ENCODE peak calls at places on chromosomes 1 and 21, in ten cellular contexts. One of them, this sample, is unnamed.

GRCh38 chr1:200438911-200439310 is 29.1 kb upstream of the ZNF281 start:
- DNase-seq in effector CD4-positive, alpha-beta T cell: no peak
- DNase-seq in germinal center: no peak
- DNase-seq in type B pancreatic cell: no peak
- DNase-seq in T-helper 9 cell: no peak
- DNase-seq in fibroblast of villous mesenchyme: peak; percentile 61
- DNase-seq in NCI-H1694: no peak
- DNase-seq in occipital lobe: no peak
- DNase-seq in NCI-H748 treated with DMSO at 0.1 percent for 48 hours: no peak
- DNase-seq in substantia nigra: no peak
- DNase-seq in this sample: peak; percentile 23

GRCh38 chr1:53572061-53572801 is 113.0 kb downstream of the DMRTB1 start:
- DNase-seq in germinal center: no peak
- DNase-seq in occipital lobe: peak; percentile 24
- DNase-seq in NCI-H748 treated with DMSO at 0.1 percent for 48 hours: no peak
- DNase-seq in T-helper 9 cell: no peak
- DNase-seq in type B pancreatic cell: peak; percentile 78
- DNase-seq in fibroblast of villous mesenchyme: peak; percentile 50
- DNase-seq in substantia nigra: peak; percentile 8
- DNase-seq in effector CD4-positive, alpha-beta T cell: no peak
- DNase-seq in NCI-H1694: peak; percentile 95
- DNase-seq in this sample: peak; percentile 21

GRCh38 chr1:26391450-26391849 is 18.9 kb upstream of the ZNF683 start:
- DNase-seq in fibroblast of villous mesenchyme: peak; percentile 56
- DNase-seq in type B pancreatic cell: no peak
- DNase-seq in NCI-H748 treated with DMSO at 0.1 percent for 48 hours: no peak
- DNase-seq in T-helper 9 cell: peak; percentile 21
- DNase-seq in occipital lobe: no peak
- DNase-seq in NCI-H1694: no peak
- DNase-seq in effector CD4-positive, alpha-beta T cell: peak; percentile 17
- DNase-seq in substantia nigra: no peak
- DNase-seq in germinal center: no peak
- DNase-seq in this sample: peak; percentile 76

GRCh38 chr1:119779869-119780356 is 11.2 kb upstream of the HMGCS2 start:
- DNase-seq in NCI-H748 treated with DMSO at 0.1 percent for 48 hours: peak; percentile 23
- DNase-seq in NCI-H1694: no peak
- DNase-seq in T-helper 9 cell: no peak
- DNase-seq in occipital lobe: no peak
- DNase-seq in fibroblast of villous mesenchyme: peak; percentile 97
- DNase-seq in type B pancreatic cell: no peak
- DNase-seq in germinal center: no peak
- DNase-seq in effector CD4-positive, alpha-beta T cell: no peak
- DNase-seq in substantia nigra: no peak
- DNase-seq in this sample: peak; percentile 58

GRCh38 chr21:29080454-29080930 is 7.0 kb upstream of the CCT8 start:
- DNase-seq in substantia nigra: no peak
- DNase-seq in effector CD4-positive, alpha-beta T cell: no peak
- DNase-seq in type B pancreatic cell: no peak
- DNase-seq in T-helper 9 cell: no peak
- DNase-seq in NCI-H1694: no peak
- DNase-seq in occipital lobe: no peak
- DNase-seq in germinal center: no peak
- DNase-seq in NCI-H748 treated with DMSO at 0.1 percent for 48 hours: no peak
- DNase-seq in fibroblast of villous mesenchyme: no peak
- DNase-seq in this sample: no peak

GRCh38 chr1:29875557-29876028 is 639.3 kb downstream of the PTPRU start:
- DNase-seq in NCI-H748 treated with DMSO at 0.1 percent for 48 hours: peak; percentile 12
- DNase-seq in substantia nigra: no peak
- DNase-seq in effector CD4-positive, alpha-beta T cell: no peak
- DNase-seq in type B pancreatic cell: no peak
- DNase-seq in NCI-H1694: peak; percentile 23
- DNase-seq in germinal center: no peak
- DNase-seq in occipital lobe: no peak
- DNase-seq in fibroblast of villous mesenchyme: no peak
- DNase-seq in T-helper 9 cell: no peak
- DNase-seq in this sample: peak; percentile 11

GRCh38 chr1:15353839-15354579 is 55.7 kb upstream of the EFHD2 start:
- DNase-seq in NCI-H1694: no peak
- DNase-seq in germinal center: no peak
- DNase-seq in effector CD4-positive, alpha-beta T cell: no peak
- DNase-seq in substantia nigra: no peak
- DNase-seq in fibroblast of villous mesenchyme: no peak
- DNase-seq in T-helper 9 cell: no peak
- DNase-seq in NCI-H748 treated with DMSO at 0.1 percent for 48 hours: no peak
- DNase-seq in occipital lobe: no peak
- DNase-seq in type B pancreatic cell: no peak
- DNase-seq in this sample: no peak

GRCh38 chr1:230509281-230509977 is 83.3 kb upstream of the PGBD5 start:
- DNase-seq in NCI-H1694: no peak
- DNase-seq in type B pancreatic cell: no peak
- DNase-seq in occipital lobe: no peak
- DNase-seq in T-helper 9 cell: no peak
- DNase-seq in effector CD4-positive, alpha-beta T cell: no peak
- DNase-seq in substantia nigra: no peak
- DNase-seq in germinal center: peak; percentile 32
- DNase-seq in fibroblast of villous mesenchyme: peak; percentile 93
- DNase-seq in NCI-H748 treated with DMSO at 0.1 percent for 48 hours: no peak
- DNase-seq in this sample: peak; percentile 51

GRCh38 chr1:1182491-1183220 is 9.0 kb downstream of the TTLL10 start:
- DNase-seq in NCI-H748 treated with DMSO at 0.1 percent for 48 hours: no peak
- DNase-seq in occipital lobe: no peak
- DNase-seq in NCI-H1694: no peak
- DNase-seq in germinal center: no peak
- DNase-seq in T-helper 9 cell: no peak
- DNase-seq in substantia nigra: no peak
- DNase-seq in type B pancreatic cell: no peak
- DNase-seq in effector CD4-positive, alpha-beta T cell: no peak
- DNase-seq in fibroblast of villous mesenchyme: no peak
- DNase-seq in this sample: no peak

GRCh38 chr1:98429851-98430496 is 231.5 kb upstream of the SNX7 start:
- DNase-seq in germinal center: no peak
- DNase-seq in T-helper 9 cell: no peak
- DNase-seq in substantia nigra: no peak
- DNase-seq in NCI-H748 treated with DMSO at 0.1 percent for 48 hours: peak; percentile 85
- DNase-seq in fibroblast of villous mesenchyme: no peak
- DNase-seq in occipital lobe: no peak
- DNase-seq in NCI-H1694: peak; percentile 17
- DNase-seq in effector CD4-positive, alpha-beta T cell: no peak
- DNase-seq in type B pancreatic cell: no peak
- DNase-seq in this sample: no peak

GRCh38 chr1:212518188-212518951 is 85.7 kb downstream of the NENF start:
- DNase-seq in fibroblast of villous mesenchyme: peak; percentile 43
- DNase-seq in NCI-H1694: no peak
- DNase-seq in type B pancreatic cell: no peak
- DNase-seq in T-helper 9 cell: no peak
- DNase-seq in occipital lobe: no peak
- DNase-seq in substantia nigra: no peak
- DNase-seq in germinal center: no peak
- DNase-seq in effector CD4-positive, alpha-beta T cell: no peak
- DNase-seq in NCI-H748 treated with DMSO at 0.1 percent for 48 hours: no peak
- DNase-seq in this sample: peak; percentile 87

GRCh38 chr1:1926886-1927660 is 8.0 kb upstream of the TMEM52 start:
- DNase-seq in T-helper 9 cell: no peak
- DNase-seq in substantia nigra: no peak
- DNase-seq in germinal center: no peak
- DNase-seq in occipital lobe: no peak
- DNase-seq in fibroblast of villous mesenchyme: no peak
- DNase-seq in effector CD4-positive, alpha-beta T cell: no peak
- DNase-seq in NCI-H748 treated with DMSO at 0.1 percent for 48 hours: no peak
- DNase-seq in NCI-H1694: no peak
- DNase-seq in type B pancreatic cell: peak; percentile 67
- DNase-seq in this sample: no peak

GRCh38 chr1:228929476-228930027 is 194.3 kb downstream of the RHOU start:
- DNase-seq in germinal center: no peak
- DNase-seq in NCI-H748 treated with DMSO at 0.1 percent for 48 hours: no peak
- DNase-seq in fibroblast of villous mesenchyme: no peak
- DNase-seq in type B pancreatic cell: no peak
- DNase-seq in occipital lobe: no peak
- DNase-seq in substantia nigra: no peak
- DNase-seq in effector CD4-positive, alpha-beta T cell: no peak
- DNase-seq in NCI-H1694: no peak
- DNase-seq in T-helper 9 cell: no peak
- DNase-seq in this sample: no peak

GRCh38 chr1:234997201-234998173 is 131.2 kb downstream of the TOMM20 start:
- DNase-seq in effector CD4-positive, alpha-beta T cell: no peak
- DNase-seq in occipital lobe: peak; percentile 96
- DNase-seq in NCI-H748 treated with DMSO at 0.1 percent for 48 hours: no peak
- DNase-seq in type B pancreatic cell: no peak
- DNase-seq in T-helper 9 cell: no peak
- DNase-seq in germinal center: no peak
- DNase-seq in fibroblast of villous mesenchyme: peak; percentile 99
- DNase-seq in NCI-H1694: no peak
- DNase-seq in substantia nigra: peak; percentile 95
- DNase-seq in this sample: peak; percentile 100

GRCh38 chr1:174174461-174175329 is 15.4 kb downstream of the RABGAP1L start:
- DNase-seq in germinal center: no peak
- DNase-seq in NCI-H1694: no peak
- DNase-seq in occipital lobe: no peak
- DNase-seq in fibroblast of villous mesenchyme: no peak
- DNase-seq in effector CD4-positive, alpha-beta T cell: no peak
- DNase-seq in substantia nigra: no peak
- DNase-seq in type B pancreatic cell: no peak
- DNase-seq in T-helper 9 cell: no peak
- DNase-seq in NCI-H748 treated with DMSO at 0.1 percent for 48 hours: no peak
- DNase-seq in this sample: no peak

GRCh38 chr1:210321131-210321530 is 7.6 kb upstream of the HHAT start:
- DNase-seq in germinal center: no peak
- DNase-seq in effector CD4-positive, alpha-beta T cell: no peak
- DNase-seq in substantia nigra: no peak
- DNase-seq in NCI-H1694: no peak
- DNase-seq in occipital lobe: no peak
- DNase-seq in NCI-H748 treated with DMSO at 0.1 percent for 48 hours: no peak
- DNase-seq in T-helper 9 cell: no peak
- DNase-seq in type B pancreatic cell: no peak
- DNase-seq in fibroblast of villous mesenchyme: no peak
- DNase-seq in this sample: no peak

GRCh38 chr1:54488831-54489626 is 59.0 kb upstream of the ACOT11 start:
- DNase-seq in occipital lobe: peak; percentile 76
- DNase-seq in substantia nigra: peak; percentile 74
- DNase-seq in NCI-H1694: peak; percentile 79
- DNase-seq in fibroblast of villous mesenchyme: peak; percentile 69
- DNase-seq in NCI-H748 treated with DMSO at 0.1 percent for 48 hours: peak; percentile 69
- DNase-seq in T-helper 9 cell: peak; percentile 70
- DNase-seq in effector CD4-positive, alpha-beta T cell: peak; percentile 63
- DNase-seq in germinal center: peak; percentile 91
- DNase-seq in type B pancreatic cell: peak; percentile 91
- DNase-seq in this sample: peak; percentile 74

GRCh38 chr1:26999440-26999987 is 6.0 kb downstream of the TRNP1 start:
- DNase-seq in NCI-H748 treated with DMSO at 0.1 percent for 48 hours: no peak
- DNase-seq in fibroblast of villous mesenchyme: peak; percentile 96
- DNase-seq in T-helper 9 cell: no peak
- DNase-seq in effector CD4-positive, alpha-beta T cell: no peak
- DNase-seq in germinal center: no peak
- DNase-seq in type B pancreatic cell: no peak
- DNase-seq in substantia nigra: no peak
- DNase-seq in occipital lobe: no peak
- DNase-seq in NCI-H1694: no peak
- DNase-seq in this sample: peak; percentile 99